ENCODE peak calls at places on chromosomes 12 and 14, in five cellular contexts. P is fibroblast of lung, H is left ventricle myocardium inferior, N is A549, I is transverse colon. D is an unnamed sample. For H3K4me1, the result is how much of the 10 kb centered on the place peaks cover.

GRCh38 chr14:101072945-101073597 is 169.5 kb upstream of the RTL1 start:
- DNase-seq in P (peak), I (peak), N (peak), H (no peak), D (no peak)

GRCh38 chr12:55966408-55967281 is at the start of gene CDK2:
- DNase-seq in N (peak), I (peak), P (peak), H (peak), D (peak)

GRCh38 chr12:105141320-105141918 is 33.9 kb downstream of the WASHC4 start:
- DNase-seq in P (no peak), I (no peak), H (no peak), N (no peak), D (no peak)

GRCh38 chr14:30657606-30658163 is 35.6 kb downstream of the SCFD1 start:
- DNase-seq in H (no peak), I (no peak), N (peak), P (no peak), D (no peak)

GRCh38 chr14:91376547-91377477 is 40.8 kb downstream of the CCDC88C start:
- DNase-seq in I (no peak), H (no peak), N (no peak), P (no peak), D (no peak)

GRCh38 chr12:113050808-113051207 is 5.7 kb upstream of the DTX1 start:
- DNase-seq in H (no peak), N (no peak), I (no peak), P (no peak), D (no peak)

GRCh38 chr12:118103231-118103600 is 595 bp downstream of the VSIG10 start:
- DNase-seq in I (peak), N (peak), H (no peak), P (peak), D (peak)

GRCh38 chr12:52278530-52278929 is 4.1 kb downstream of the KRT86 start:
- DNase-seq in N (peak), I (no peak), P (no peak), H (no peak), D (no peak)

GRCh38 chr12:95218852-95219171 is 1.2 kb downstream of the VEZT start:
- DNase-seq in N (peak), P (no peak), I (peak), H (no peak), D (no peak)

GRCh38 chr14:100105357-100106169 is 40.3 kb downstream of the EVL start:
- DNase-seq in N (no peak), P (no peak), H (no peak), I (no peak), D (no peak)

GRCh38 chr14:80606347-80606772 is 335.2 kb downstream of the CEP128 start:
- DNase-seq in H (no peak), P (no peak), N (no peak), I (no peak), D (no peak)

GRCh38 chr14:35215110-35215872 is 76.9 kb upstream of the PSMA6 start:
- DNase-seq in H (no peak), P (peak), N (peak), I (no peak), D (no peak)

GRCh38 chr14:50023671-50024490 is 92.5 kb downstream of the VCPKMT start:
- DNase-seq in N (peak), I (no peak), P (peak), H (no peak), D (no peak)

GRCh38 chr12:27732281-27732680 is 21.6 kb downstream of the MRPS35 start:
- DNase-seq in I (no peak), P (no peak), N (peak), H (no peak), D (no peak)

GRCh38 chr12:129911437-129912049 is 7.7 kb upstream of the TMEM132D start:
- DNase-seq in H (peak), I (peak), P (peak), N (peak), D (peak)

GRCh38 chr12:49825360-49825970 is 2.7 kb downstream of the NCKAP5L start:
- DNase-seq in H (peak), I (no peak), P (peak), N (no peak), D (no peak)

GRCh38 chr14:75279153-75279738 is 618 bp downstream of the FOS start:
- DNase-seq in H (peak), I (peak), P (peak), N (peak), D (peak)

GRCh38 chr14:63273717-63274673 is 44.7 kb downstream of the GPHB5 start:
- DNase-seq in N (no peak), H (peak), I (no peak), P (no peak), D (peak)

GRCh38 chr14:103165323-103165722 is 42.1 kb downstream of the TNFAIP2 start:
- DNase-seq in I (no peak), H (no peak), N (no peak), P (no peak), D (no peak)

GRCh38 chr12:93662961-93663728 is 14.0 kb upstream of the CRADD start:
- DNase-seq in H (no peak), I (no peak), P (no peak), N (no peak), D (no peak)

GRCh38 chr12:1797011-1797901 is 23.1 kb upstream of the LRTM2 start:
- DNase-seq in P (no peak), N (no peak), H (peak), I (peak), D (peak)

GRCh38 chr14:27730204-27730603 is 1036.4 kb upstream of the FOXG1 start:
- DNase-seq in I (no peak), P (no peak), N (no peak), H (no peak), D (no peak)

GRCh38 chr14:74865156-74865555 is 10.8 kb downstream of the PROX2 start:
- DNase-seq in N (no peak), H (no peak), I (no peak), P (no peak), D (no peak)

GRCh38 chr14:91405241-91405721 is 12.3 kb downstream of the CCDC88C start:
- DNase-seq in H (no peak), P (no peak), I (no peak), N (no peak), D (no peak)

GRCh38 chr12:79559591-79559990 is 131.2 kb downstream of the PAWR start:
- DNase-seq in N (no peak), I (no peak), P (no peak), H (no peak), D (no peak)
- H3K4me3 ChIP-seq in N (no peak), I (no peak), P (no peak), H (no peak), D (no peak)

GRCh38 chr12:63966603-63966975 is 122.1 kb downstream of the SRGAP1 start:
- DNase-seq in H (no peak), I (no peak), N (no peak), P (no peak), D (no peak)
- H3K4me1 ChIP-seq in H (under half), I (under half), N (under half), P (under half), D (under half)

DNA sequence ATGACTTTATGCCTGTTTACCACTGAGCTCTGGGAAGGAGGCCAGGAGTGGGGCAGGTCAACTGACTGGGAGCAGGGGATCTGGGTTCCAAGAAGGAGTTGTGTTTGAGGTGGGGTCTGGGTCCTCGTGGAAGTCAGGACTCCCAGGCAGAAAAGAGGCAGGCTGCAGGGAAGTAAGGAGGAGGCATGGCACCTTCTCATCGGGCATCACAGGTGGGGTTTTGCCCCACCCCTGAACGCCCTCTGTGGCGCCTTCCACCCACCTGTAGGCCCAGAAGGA is 386 bp downstream of the LTB4R2 start:
- DNase-seq in I (peak), N (no peak), H (no peak), P (no peak), D (no peak)
- H3K4me3 ChIP-seq in I (peak), N (no peak), H (peak), P (no peak), D (peak)

GRCh38 chr14:61673305-61673704 is 22.0 kb upstream of the HIF1A start:
- DNase-seq in N (no peak), I (no peak), H (no peak), P (peak), D (no peak)

GRCh38 chr14:61671086-61671485 is 24.2 kb upstream of the HIF1A start:
- DNase-seq in I (no peak), P (no peak), N (no peak), H (no peak), D (no peak)

GRCh38 chr14:61672796-61673195 is 22.5 kb upstream of the HIF1A start:
- DNase-seq in H (no peak), I (no peak), P (no peak), N (no peak), D (no peak)

GRCh38 chr14:61668267-61668666 is 27.0 kb upstream of the HIF1A start:
- DNase-seq in H (no peak), P (no peak), I (peak), N (peak), D (no peak)

GRCh38 chr14:61670576-61670975 is 24.7 kb upstream of the HIF1A start:
- DNase-seq in H (no peak), I (no peak), N (no peak), P (no peak), D (no peak)
- H3K4me1 ChIP-seq in H (under half), I (under half), N (under half), P (under half), D (under half)

GRCh38 chr12:57611116-57611809 is at the start of gene ARHGEF25:
- DNase-seq in I (peak), H (peak), N (peak), P (peak), D (peak)

GRCh38 chr12:57610553-57611115 is 601 bp upstream of the ARHGEF25 start:
- DNase-seq in I (peak), H (peak), N (no peak), P (no peak), D (peak)

GRCh38 chr12:57609781-57610552 is 1.3 kb upstream of the ARHGEF25 start:
- DNase-seq in N (no peak), H (peak), P (no peak), I (no peak), D (peak)

GRCh38 chr12:57607958-57608663 is 3.1 kb upstream of the ARHGEF25 start:
- DNase-seq in I (no peak), N (no peak), P (no peak), H (no peak), D (no peak)

GRCh38 chr12:57609091-57609780 is 2.0 kb upstream of the ARHGEF25 start:
- DNase-seq in I (no peak), N (no peak), H (no peak), P (no peak), D (no peak)
- H3K4me3 ChIP-seq in I (no peak), N (no peak), H (peak), P (no peak), D (no peak)

DNA sequence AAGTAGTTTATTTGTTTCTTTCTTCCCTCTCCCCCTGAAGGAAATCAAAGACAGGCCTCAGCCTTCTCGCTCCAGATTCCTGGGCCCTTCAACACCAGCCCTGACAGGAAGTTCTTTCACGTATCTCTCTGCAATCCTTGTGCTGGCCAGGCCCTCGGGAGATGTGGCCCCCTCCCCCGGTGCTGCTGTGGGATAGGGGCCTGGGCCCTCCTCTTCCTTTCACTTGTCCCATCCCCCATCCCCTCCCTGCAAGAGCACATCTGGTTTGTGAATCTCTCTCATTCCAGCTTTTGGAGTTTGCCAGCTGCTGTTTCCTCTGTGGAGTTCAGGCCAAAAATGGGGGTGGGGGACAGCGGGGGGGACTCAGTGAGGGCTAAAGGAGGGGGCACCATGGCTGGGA is 7.2 kb downstream of the LRP1 start:
- DNase-seq in P (peak), I (peak), H (peak), N (no peak), D (peak)
- H3K4me1 ChIP-seq in P (half or more), I (half or more), H (half or more), N (under half), D (half or more)

GRCh38 chr14:69712637-69713088 is 54.3 kb upstream of the SRSF5 start:
- DNase-seq in N (no peak), H (peak), I (peak), P (no peak), D (peak)
- H3K4me3 ChIP-seq in N (no peak), H (peak), I (no peak), P (no peak), D (no peak)

DNA sequence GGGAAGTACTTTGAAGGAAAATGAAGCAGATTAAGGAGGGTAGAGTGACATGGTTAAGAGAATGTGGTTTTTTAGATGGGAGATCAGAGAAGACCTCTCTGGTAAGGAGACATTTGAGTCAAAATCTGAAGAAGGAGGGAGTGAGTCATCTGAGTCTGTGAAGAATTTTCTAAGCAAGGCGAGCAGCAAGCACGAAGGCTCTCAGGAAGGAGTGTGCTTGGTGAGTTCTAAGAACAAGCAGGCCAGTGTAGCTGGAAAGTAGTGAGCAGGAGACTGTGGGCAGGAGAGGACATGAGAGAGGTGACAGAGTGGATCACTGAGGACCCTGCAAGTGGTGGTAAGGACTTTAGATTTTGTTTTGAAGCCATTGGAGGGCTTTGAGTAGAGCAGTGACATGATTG is 76.3 kb upstream of the FUT8 start:
- DNase-seq in I (no peak), P (peak), N (no peak), H (no peak), D (no peak)
- H3K4me1 ChIP-seq in I (half or more), P (under half), N (under half), H (under half), D (under half)

DNA sequence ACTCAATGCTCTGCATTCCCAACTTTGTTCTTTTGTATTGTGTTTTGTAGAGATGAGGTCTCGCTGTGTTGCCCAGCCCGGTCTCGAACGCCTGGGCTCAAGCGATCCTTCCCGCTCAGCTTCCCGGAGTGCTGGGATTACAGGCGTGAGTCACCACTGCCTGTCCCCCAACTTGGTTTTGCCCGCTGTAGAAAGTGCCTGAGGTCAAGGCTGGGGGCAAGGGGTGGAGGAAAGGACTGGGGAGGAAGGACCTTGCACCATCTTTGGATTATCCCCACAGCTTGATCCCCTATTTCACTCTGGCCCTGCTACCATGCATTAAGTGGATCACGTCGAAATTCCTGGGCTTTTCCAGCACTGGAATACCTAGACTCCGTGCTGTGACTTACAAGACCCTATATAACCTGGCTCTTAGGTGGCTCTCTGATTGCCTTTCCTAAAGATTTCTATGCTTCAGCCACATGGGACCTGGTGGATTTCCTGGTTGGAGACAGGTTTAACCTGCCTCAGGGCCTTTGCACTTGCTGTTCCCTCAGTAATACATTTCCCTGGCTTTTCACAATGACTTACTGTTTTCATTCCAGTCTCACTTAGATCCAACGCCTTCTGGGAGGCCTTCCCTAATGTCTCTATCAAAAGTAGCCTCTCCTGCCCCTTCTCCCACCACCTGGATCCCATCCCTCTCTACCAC is 608 bp upstream of the PIANP start:
- DNase-seq in H (no peak), P (no peak), I (no peak), N (no peak), D (no peak)
- H3K4me3 ChIP-seq in H (peak), P (no peak), I (peak), N (peak), D (no peak)

D was measured in heart right ventricle.